ENCODE peak calls at places on chromosomes 6 and 20, in five cellular contexts. W, X, C, Z and R are unnamed samples.

GRCh38 chr6:4668271-4669179 is 107.7 kb upstream of the CDYL start:
- DNase-seq in Z (no peak), C (peak), X (no peak), W (peak), R (no peak)

GRCh38 chr20:45343867-45344721 is 4.1 kb downstream of the SDC4 start:
- DNase-seq in C (peak), X (no peak), W (peak), Z (no peak), R (peak)

GRCh38 chr6:113719056-113719455 is 138.1 kb upstream of the MARCKS start:
- DNase-seq in X (no peak), C (peak), W (no peak), Z (no peak), R (no peak)

GRCh38 chr6:31741815-31742214 is 2.0 kb downstream of the MSH5 start:
- DNase-seq in X (no peak), Z (no peak), W (no peak), C (no peak), R (no peak)

GRCh38 chr6:163281661-163282060 is 132.9 kb upstream of the QKI start:
- DNase-seq in W (no peak), Z (peak), X (no peak), C (no peak), R (no peak)

GRCh38 chr6:117167520-117168271 is 97.7 kb upstream of the VGLL2 start:
- DNase-seq in Z (peak), W (no peak), C (no peak), X (no peak), R (peak)

GRCh38 chr20:10571313-10571815 is 102.4 kb downstream of the JAG1 start:
- DNase-seq in X (no peak), C (peak), W (no peak), Z (no peak), R (no peak)

GRCh38 chr6:170107606-170108222 is 183.2 kb downstream of the DLL1 start:
- DNase-seq in Z (no peak), W (no peak), C (no peak), X (peak), R (no peak)

GRCh38 chr6:5036309-5036708 is 32.5 kb upstream of the RPP40 start:
- DNase-seq in C (peak), X (no peak), W (peak), Z (no peak), R (no peak)

GRCh38 chr6:106547961-106548453 is 81.3 kb downstream of the RTN4IP1 start:
- DNase-seq in Z (peak), C (peak), W (peak), X (no peak), R (peak)

GRCh38 chr20:45611054-45611453 is 18.5 kb upstream of the WFDC10A start:
- DNase-seq in W (peak), Z (no peak), X (no peak), C (peak), R (peak)

GRCh38 chr6:150153905-150154492 is 11.2 kb downstream of the PPP1R14C start:
- DNase-seq in X (no peak), W (peak), C (no peak), Z (peak), R (no peak)

GRCh38 chr6:146123611-146124010 is 94.7 kb downstream of the GRM1 start:
- DNase-seq in C (no peak), W (no peak), Z (no peak), X (no peak), R (no peak)

GRCh38 chr6:131013495-131013894 is 49.5 kb downstream of the EPB41L2 start:
- DNase-seq in X (no peak), W (peak), C (peak), Z (peak), R (no peak)

GRCh38 chr6:153465050-153465449 is 334.0 kb upstream of the RGS17 start:
- DNase-seq in C (no peak), X (no peak), Z (no peak), W (no peak), R (no peak)

GRCh38 chr20:21156266-21156665 is 30.4 kb downstream of the KIZ start:
- DNase-seq in C (peak), W (peak), X (no peak), Z (peak), R (peak)

GRCh38 chr6:358432-358831 is 33.1 kb upstream of the IRF4 start:
- DNase-seq in Z (no peak), X (no peak), C (no peak), W (no peak), R (no peak)

GRCh38 chr6:19394051-19394450 is 443.1 kb upstream of the ID4 start:
- DNase-seq in W (no peak), X (no peak), Z (no peak), C (no peak), R (no peak)

DNA sequence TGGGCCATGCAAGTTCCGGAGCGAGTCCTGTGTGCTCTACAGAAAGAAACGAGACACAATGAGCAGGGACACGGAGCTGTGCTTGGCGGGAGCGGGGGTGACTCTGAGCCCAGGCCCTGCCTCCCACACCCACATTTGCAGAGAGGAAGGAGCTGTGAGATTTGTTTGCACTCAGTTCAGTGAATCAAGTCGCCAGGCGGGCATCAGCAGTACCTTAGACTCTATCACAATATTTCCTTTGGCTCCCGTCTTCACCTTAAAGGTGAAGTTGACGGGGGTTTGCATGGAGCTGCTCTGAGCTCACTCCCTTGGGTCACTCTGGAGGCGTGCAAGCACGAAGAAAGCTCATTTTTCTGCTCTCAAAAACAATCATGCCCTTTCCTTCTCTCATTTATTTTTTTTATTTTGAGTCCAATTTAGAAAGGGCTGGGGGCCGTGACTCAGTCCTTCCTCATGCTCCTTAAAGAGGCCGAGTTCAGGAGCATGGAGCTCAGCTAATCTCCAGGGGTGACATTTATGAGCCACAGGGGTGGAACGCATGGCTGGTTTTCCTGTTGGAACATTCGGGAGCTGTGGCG is 188.2 kb downstream of the NFATC2 start:
- DNase-seq in Z (no peak), X (no peak), W (peak), C (peak), R (no peak)
- H3K4me3 ChIP-seq in Z (no peak), X (no peak), W (no peak), C (no peak), R (no peak)

GRCh38 chr20:37279820-37280219 is 9.6 kb upstream of the MANBAL start:
- DNase-seq in X (no peak), C (no peak), W (no peak), Z (no peak), R (no peak)

GRCh38 chr20:37285664-37286374 is 3.6 kb upstream of the MANBAL start:
- DNase-seq in Z (no peak), C (no peak), X (no peak), W (no peak), R (no peak)

GRCh38 chr20:37283530-37284195 is 5.8 kb upstream of the MANBAL start:
- DNase-seq in C (no peak), W (no peak), Z (no peak), X (no peak), R (no peak)

GRCh38 chr20:37284691-37285124 is 4.7 kb upstream of the MANBAL start:
- DNase-seq in Z (no peak), X (no peak), W (no peak), C (no peak), R (no peak)

DNA sequence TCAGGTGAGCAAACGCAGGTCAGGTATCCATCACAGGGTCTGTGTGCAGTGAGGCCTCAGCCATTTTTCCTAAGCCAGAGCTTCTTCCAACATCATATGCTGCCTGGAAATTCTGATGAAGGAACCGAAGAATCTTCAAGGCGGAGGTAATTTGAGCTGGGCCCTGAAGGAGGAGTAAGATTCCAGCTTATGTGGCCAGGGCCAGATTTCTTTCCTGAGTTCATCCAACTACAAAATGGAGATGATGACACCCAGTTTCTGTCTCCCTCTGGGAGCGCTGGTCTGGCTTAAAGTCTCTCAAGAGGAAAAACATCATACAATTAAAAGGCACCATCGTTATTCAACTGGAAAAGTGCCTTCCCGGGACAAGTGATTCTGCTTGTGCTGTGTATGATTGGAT is 6.9 kb upstream of the MANBAL start:
- DNase-seq in X (no peak), Z (no peak), W (peak), C (peak), R (peak)
- TF ChIP-seq CTCF in X (peak), Z (peak), W (peak), C (peak), R (peak)

DNA sequence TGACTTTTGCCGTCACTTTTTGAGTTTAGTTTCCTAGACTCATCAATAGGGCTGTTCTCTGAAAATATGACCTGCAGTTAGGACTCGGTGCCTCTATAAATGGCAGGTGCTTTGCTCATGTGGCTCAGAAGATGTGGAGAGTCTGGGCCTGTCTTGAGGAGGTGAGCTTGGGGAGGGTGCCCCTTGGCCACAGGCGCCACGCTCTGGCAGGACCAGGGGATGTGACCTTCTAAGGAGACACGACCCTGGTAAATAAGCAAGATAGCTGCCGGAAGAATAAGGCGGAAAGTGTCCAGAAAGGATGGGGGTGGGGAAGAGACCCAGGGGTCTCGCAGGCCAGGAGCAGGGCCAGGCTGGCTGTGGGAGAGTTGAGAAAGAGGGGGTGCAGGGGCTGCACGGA is 46.6 kb downstream of the TMEM242 start:
- DNase-seq in X (no peak), W (no peak), Z (no peak), C (no peak), R (no peak)
- H3K4me3 ChIP-seq in X (no peak), W (no peak), Z (no peak), C (no peak), R (no peak)

GRCh38 chr6:168216741-168217140 is 102.8 kb downstream of the DACT2 start:
- DNase-seq in C (no peak), Z (no peak), X (no peak), W (peak), R (no peak)
- TF ChIP-seq CTCF in C (no peak), Z (no peak), X (no peak), W (no peak), R (no peak)